ENCODE peak calls at places on chromosomes 6 and 20, in four cellular contexts. Q, E, O and U are unnamed samples. For H3K27me3 and H3K36me3, the result is how much of the 10 kb centered on the place peaks cover.

GRCh38 chr6:42047790-42048405 is 2.4 kb upstream of the TAF8 start:
- DNase-seq in Q (no peak), E (peak), O (no peak), U (no peak)

GRCh38 chr6:15396808-15397207 is 150.9 kb downstream of the JARID2 start:
- DNase-seq in Q (no peak), O (no peak), E (no peak), U (no peak)

GRCh38 chr20:9255171-9255570 is 186.3 kb downstream of the PLCB4 start:
- DNase-seq in O (no peak), E (peak), Q (no peak), U (no peak)

GRCh38 chr6:48610846-48611245 is 499.8 kb upstream of the PTCHD4 start:
- DNase-seq in Q (no peak), E (no peak), O (no peak), U (no peak)

GRCh38 chr20:63696311-63696627 is 183 bp upstream of the TNFRSF6B start:
- DNase-seq in E (peak), O (no peak), Q (peak), U (no peak)

GRCh38 chr6:90790696-90791095 is 203.8 kb upstream of the MAP3K7 start:
- DNase-seq in O (no peak), Q (no peak), E (no peak), U (no peak)

GRCh38 chr20:50260480-50261221 is 70.0 kb downstream of the CEBPB start:
- DNase-seq in E (no peak), Q (no peak), O (no peak), U (no peak)

GRCh38 chr6:105178110-105178509 is 1.7 kb downstream of the POPDC3 start:
- DNase-seq in Q (no peak), E (no peak), O (no peak), U (no peak)

GRCh38 chr20:25025986-25026605 is 31.8 kb downstream of the ACSS1 start:
- DNase-seq in O (peak), E (no peak), Q (no peak), U (no peak)

GRCh38 chr6:143694560-143694959 is 16.8 kb downstream of the PHACTR2 start:
- DNase-seq in Q (no peak), E (no peak), O (no peak), U (no peak)

GRCh38 chr6:33886673-33887144 is 82.9 kb upstream of the MLN start:
- DNase-seq in O (peak), E (no peak), Q (peak), U (no peak)

GRCh38 chr6:33585403-33586107 is 5.5 kb upstream of the BAK1 start:
- DNase-seq in Q (peak), E (peak), O (peak), U (peak)

GRCh38 chr20:36541227-36542018 is at the start of gene MYL9:
- DNase-seq in E (peak), O (peak), Q (no peak), U (peak)

GRCh38 chr6:42783177-42783875 is 1.5 kb downstream of the BICRAL start:
- DNase-seq in O (peak), Q (peak), E (peak), U (peak)

GRCh38 chr6:44906761-44907160 is 421.4 kb upstream of the RUNX2 start:
- DNase-seq in Q (no peak), O (no peak), E (no peak), U (no peak)

GRCh38 chr6:113873043-113873667 is 16.0 kb downstream of the MARCKS start:
- DNase-seq in E (no peak), O (no peak), Q (peak), U (peak)

GRCh38 chr6:4010682-4011081 is 68.3 kb downstream of the FAM217A start:
- DNase-seq in Q (peak), O (no peak), E (no peak), U (no peak)

GRCh38 chr6:41427642-41428401 is 92.4 kb downstream of the NCR2 start:
- DNase-seq in E (peak), Q (no peak), O (no peak), U (peak)

GRCh38 chr6:139595183-139595582 is 220.7 kb upstream of the CITED2 start:
- DNase-seq in Q (peak), O (no peak), E (no peak), U (no peak)

GRCh38 chr20:58600756-58601155 is 50.3 kb upstream of the STX16 start:
- DNase-seq in Q (no peak), E (no peak), O (no peak), U (no peak)
- H3K27me3 ChIP-seq in Q (under half), E (under half), O (under half), U (under half)

GRCh38 chr6:157150076-157150475 is 173.2 kb downstream of the TMEM242 start:
- DNase-seq in Q (no peak), E (no peak), O (no peak), U (no peak)

GRCh38 chr6:157151989-157152388 is 171.3 kb downstream of the TMEM242 start:
- DNase-seq in Q (no peak), E (no peak), O (no peak), U (no peak)

GRCh38 chr6:157151029-157151428 is 172.3 kb downstream of the TMEM242 start:
- DNase-seq in E (no peak), Q (no peak), O (no peak), U (no peak)

GRCh38 chr6:157155838-157156237 is 167.5 kb downstream of the TMEM242 start:
- DNase-seq in Q (no peak), O (no peak), E (no peak), U (no peak)

DNA sequence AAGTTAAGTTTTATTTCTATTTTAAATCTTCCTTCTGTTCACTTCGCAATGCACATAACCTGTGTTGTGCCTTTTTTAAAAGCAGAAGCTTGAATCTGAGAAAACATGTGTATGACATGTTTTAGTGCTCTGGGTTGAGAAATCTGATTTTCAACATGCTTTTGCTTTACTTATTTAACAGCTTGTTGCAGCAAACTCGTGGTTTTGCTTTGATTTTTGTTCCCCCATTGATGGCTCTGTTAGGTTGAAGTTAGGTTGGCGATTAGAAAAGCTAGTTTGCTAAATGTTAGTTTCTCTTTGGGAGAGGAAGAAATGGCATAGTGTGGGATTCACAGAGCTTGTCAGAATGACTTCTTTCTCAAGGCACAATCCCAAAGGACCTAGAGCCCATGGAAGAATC is 170.8 kb downstream of the TMEM242 start:
- DNase-seq in Q (no peak), O (no peak), E (no peak), U (no peak)
- H3K36me3 ChIP-seq in Q (under half), O (under half), E (under half), U (under half)

GRCh38 chr6:22045261-22045912 is 251.4 kb downstream of the PRL start:
- DNase-seq in O (no peak), E (no peak), Q (no peak), U (no peak)

GRCh38 chr6:22041797-22042489 is 254.9 kb downstream of the PRL start:
- DNase-seq in Q (no peak), O (no peak), E (no peak), U (no peak)

GRCh38 chr6:22049002-22049401 is 247.8 kb downstream of the PRL start:
- DNase-seq in O (no peak), E (no peak), Q (no peak), U (no peak)

GRCh38 chr6:22042713-22043112 is 254.1 kb downstream of the PRL start:
- DNase-seq in E (no peak), Q (no peak), O (no peak), U (no peak)

DNA sequence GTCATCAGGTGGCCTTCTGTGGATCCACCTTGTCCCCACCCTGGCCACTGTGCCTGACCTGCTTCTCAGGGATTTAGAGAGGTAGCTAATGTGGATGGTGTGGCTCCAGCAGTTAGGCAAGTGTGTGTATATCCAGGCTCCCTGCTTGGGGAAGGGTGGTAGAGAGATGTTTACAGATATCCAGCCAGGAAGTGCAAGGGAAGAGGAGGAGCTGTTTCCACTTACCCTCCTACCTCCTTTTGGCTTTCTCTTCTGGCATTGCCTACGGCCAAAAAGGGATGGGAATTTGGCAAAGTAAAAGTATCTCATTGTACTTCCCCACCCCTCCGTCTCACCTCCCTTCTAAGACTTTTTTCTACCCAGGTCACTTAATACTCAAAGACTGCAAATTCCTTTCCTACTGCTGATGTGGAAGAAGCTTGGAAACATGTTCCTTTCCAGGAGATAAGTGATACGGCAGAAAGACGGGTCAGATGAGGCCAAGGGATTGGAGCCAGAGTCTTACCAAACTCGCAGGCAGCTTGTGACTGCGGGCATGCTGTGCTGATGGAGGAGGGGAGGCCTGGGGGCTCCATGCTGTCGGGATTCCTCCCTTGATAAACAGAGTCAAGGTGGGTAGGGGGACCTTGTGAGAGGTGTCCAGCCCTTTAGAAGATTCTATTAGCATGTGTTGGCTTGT is 253.4 kb downstream of the PRL start:
- DNase-seq in E (no peak), Q (no peak), O (peak), U (no peak)
- H3K4me3 ChIP-seq in E (no peak), Q (no peak), O (peak), U (no peak)

DNA sequence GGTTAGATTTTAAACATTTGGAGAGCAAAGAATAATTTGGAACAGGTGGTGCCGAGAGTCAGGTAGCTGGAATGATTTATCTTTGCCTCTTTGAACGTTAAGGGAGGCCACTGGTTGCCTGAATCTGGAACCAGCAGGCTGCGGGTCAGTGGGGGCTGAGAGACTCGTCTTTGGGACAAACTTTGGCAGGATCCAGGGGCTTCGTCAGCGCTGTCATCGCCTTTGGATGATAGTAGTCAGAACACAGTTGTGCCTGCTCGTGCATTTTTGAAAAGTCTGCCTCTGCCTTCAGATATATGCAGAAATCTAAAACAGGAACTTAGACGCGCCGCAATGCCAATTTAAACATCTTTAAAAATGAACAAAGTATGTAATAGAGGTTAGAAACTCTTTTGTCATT is 5.0 kb downstream of the EYA2 start:
- DNase-seq in Q (no peak), O (no peak), E (no peak), U (no peak)
- H3K27me3 ChIP-seq in Q (under half), O (under half), E (under half), U (under half)

GRCh38 chr20:31560094-31560899 is 44.8 kb upstream of the ID1 start:
- DNase-seq in E (peak), O (peak), Q (peak), U (no peak)
- H3K36me3 ChIP-seq in E (under half), O (under half), Q (under half), U (under half)